ENCODE peak calls at places on chromosomes 1 and 21, in five cellular contexts. H, T, W, L and R are unnamed samples.

GRCh38 chr1:156767879-156768608 is 709 bp downstream of the PRCC start:
- DNase-seq in H (no peak), T (no peak), W (peak; percentile 58), L (peak; percentile 41), R (peak; percentile 49)

GRCh38 chr1:176559474-176560390 is 96.8 kb downstream of the PAPPA2 start:
- DNase-seq in H (peak; percentile 53), T (peak; percentile 17), W (peak; percentile 84), L (peak; percentile 63), R (peak; percentile 80)

GRCh38 chr1:235648954-235649721 is 446 bp downstream of the GNG4 start:
- DNase-seq in H (peak; percentile 67), T (no peak), W (peak; percentile 87), L (peak; percentile 76), R (peak; percentile 71)

GRCh38 chr1:41788427-41788826 is 130.3 kb downstream of the HIVEP3 start:
- DNase-seq in H (no peak), T (no peak), W (no peak), L (no peak), R (no peak)

GRCh38 chr1:234135501-234135900 is 231.0 kb downstream of the SLC35F3 start:
- DNase-seq in H (no peak), T (no peak), W (no peak), L (no peak), R (no peak)

GRCh38 chr1:43843684-43844083 is 89.9 kb upstream of the ARTN start:
- DNase-seq in H (no peak), T (no peak), W (peak; percentile 61), L (no peak), R (no peak)

GRCh38 chr1:14955402-14955801 is 198.1 kb upstream of the TMEM51 start:
- DNase-seq in H (no peak), T (no peak), W (no peak), L (no peak), R (no peak)

GRCh38 chr1:32893198-32894018 is 7.1 kb downstream of the HPCA start:
- DNase-seq in H (peak; percentile 20), T (no peak), W (peak; percentile 75), L (no peak), R (peak; percentile 68)

GRCh38 chr1:44791364-44791801 is 3.4 kb upstream of the BEST4 start:
- DNase-seq in H (no peak), T (no peak), W (no peak), L (no peak), R (no peak)

GRCh38 chr1:35810096-35810860 is 2.5 kb downstream of the AGO4 start:
- DNase-seq in H (peak; percentile 61), T (no peak), W (peak; percentile 25), L (peak; percentile 28), R (no peak)

GRCh38 chr1:80171101-80171500 is 1164.6 kb upstream of the ADGRL4 start:
- DNase-seq in H (no peak), T (no peak), W (no peak), L (peak; percentile 1), R (no peak)

GRCh38 chr1:52364235-52364839 is 1.7 kb downstream of the CC2D1B start:
- DNase-seq in H (no peak), T (no peak), W (peak; percentile 27), L (no peak), R (no peak)

GRCh38 chr1:234899041-234899787 is 229.4 kb downstream of the TOMM20 start:
- DNase-seq in H (peak; percentile 72), T (no peak), W (peak; percentile 48), L (peak; percentile 75), R (no peak)

GRCh38 chr1:184773762-184774320 is 19.2 kb upstream of the EDEM3 start:
- DNase-seq in H (no peak), T (no peak), W (no peak), L (no peak), R (no peak)

GRCh38 chr1:218679988-218680743 is 335.0 kb downstream of the TGFB2 start:
- DNase-seq in H (no peak), T (no peak), W (no peak), L (no peak), R (no peak)

GRCh38 chr1:225572422-225572821 is 80.5 kb downstream of the ENAH start:
- DNase-seq in H (peak; percentile 49), T (no peak), W (no peak), L (peak; percentile 41), R (no peak)

GRCh38 chr1:234143681-234144080 is 229.6 kb upstream of the COA6 start:
- DNase-seq in H (no peak), T (no peak), W (no peak), L (peak; percentile 18), R (no peak)

GRCh38 chr1:38037481-38037939 is 9.1 kb downstream of the POU3F1 start:
- DNase-seq in H (no peak), T (no peak), W (no peak), L (no peak), R (no peak)

GRCh38 chr21:34992180-34992579 is 56.9 kb downstream of the RUNX1 start:
- DNase-seq in H (no peak), T (no peak), W (no peak), L (no peak), R (no peak)

GRCh38 chr1:185238447-185238846 is 78.6 kb downstream of the IVNS1ABP start:
- DNase-seq in H (peak; percentile 47), T (no peak), W (peak; percentile 7), L (no peak), R (no peak)

GRCh38 chr1:173666646-173667045 is 3.0 kb downstream of the ANKRD45 start:
- DNase-seq in H (peak; percentile 50), T (no peak), W (no peak), L (no peak), R (no peak)

GRCh38 chr1:151475175-151475574 is 15.9 kb upstream of the POGZ start:
- DNase-seq in H (peak; percentile 46), T (no peak), W (no peak), L (no peak), R (no peak)

GRCh38 chr1:167413328-167413727 is 105.0 kb downstream of the CD247 start:
- DNase-seq in H (no peak), T (no peak), W (no peak), L (no peak), R (no peak)

GRCh38 chr1:82565546-82565945 is 764.8 kb downstream of the ADGRL2 start:
- DNase-seq in H (peak; percentile 1), T (no peak), W (no peak), L (no peak), R (no peak)

GRCh38 chr1:236465959-236466303 is 57.9 kb upstream of the LGALS8 start:
- DNase-seq in H (no peak), T (no peak), W (no peak), L (no peak), R (no peak)

GRCh38 chr1:221887091-221887746 is 145.3 kb upstream of the DUSP10 start:
- DNase-seq in H (peak; percentile 88), T (peak; percentile 17), W (peak; percentile 92), L (peak; percentile 83), R (no peak)

GRCh38 chr21:35720065-35720810 is 340.1 kb downstream of the SETD4 start:
- DNase-seq in H (no peak), T (no peak), W (no peak), L (no peak), R (no peak)

GRCh38 chr1:229229137-229229720 is 41.7 kb upstream of the RAB4A start:
- DNase-seq in H (no peak), T (no peak), W (peak; percentile 95), L (peak; percentile 57), R (no peak)

GRCh38 chr1:153693466-153693865 is 15.0 kb downstream of the NPR1 start:
- DNase-seq in H (no peak), T (no peak), W (no peak), L (no peak), R (no peak)

GRCh38 chr1:170668301-170668789 is 4.4 kb downstream of the PRRX1 start:
- DNase-seq in H (no peak), T (no peak), W (peak; percentile 37), L (no peak), R (no peak)

GRCh38 chr1:226181996-226182714 is 4.4 kb downstream of the ACBD3 start:
- DNase-seq in H (peak; percentile 59), T (no peak), W (peak; percentile 46), L (peak; percentile 67), R (no peak)

GRCh38 chr1:214290399-214291037 is 9.6 kb downstream of the SMYD2 start:
- DNase-seq in H (no peak), T (no peak), W (no peak), L (no peak), R (no peak)

GRCh38 chr1:184836934-184837698 is 82.5 kb upstream of the EDEM3 start:
- DNase-seq in H (no peak), T (no peak), W (no peak), L (no peak), R (no peak)

GRCh38 chr1:17236779-17237601 is 11.9 kb upstream of the PADI3 start:
- DNase-seq in H (peak; percentile 75), T (peak; percentile 79), W (peak; percentile 93), L (peak; percentile 85), R (peak; percentile 89)

GRCh38 chr1:55062801-55063561 is 23.6 kb downstream of the PCSK9 start:
- DNase-seq in H (no peak), T (no peak), W (no peak), L (no peak), R (no peak)

GRCh38 chr1:182206628-182207239 is 145.2 kb upstream of the ZNF648 start:
- DNase-seq in H (no peak), T (no peak), W (peak; percentile 21), L (no peak), R (no peak)

GRCh38 chr1:99808391-99809115 is 41.6 kb upstream of the AGL start:
- DNase-seq in H (peak; percentile 96), T (peak; percentile 9), W (peak; percentile 93), L (peak; percentile 94), R (peak; percentile 74)

GRCh38 chr1:34828611-34829010 is 30.9 kb downstream of the SMIM12 start:
- DNase-seq in H (no peak), T (no peak), W (no peak), L (no peak), R (no peak)

GRCh38 chr1:118294817-118295486 is 109.9 kb upstream of the SPAG17 start:
- DNase-seq in H (no peak), T (no peak), W (peak; percentile 24), L (no peak), R (no peak)
- H2AK5ac ChIP-seq in H (no peak overlapping the region), T (no peak overlapping the region), W (no peak overlapping the region), L (no peak overlapping the region), R (no peak overlapping the region)

GRCh38 chr21:33947451-33948095 is 32.0 kb upstream of the ATP5PO start:
- DNase-seq in H (peak; percentile 98), T (peak; percentile 53), W (peak; percentile 99), L (peak; percentile 99), R (peak; percentile 89)
- H3K4me3 ChIP-seq in H (peak overlapping the region; percentile 27), T (peak overlapping the region; percentile 48), W (no peak overlapping the region), L (no peak overlapping the region), R (no peak overlapping the region)

DNA sequence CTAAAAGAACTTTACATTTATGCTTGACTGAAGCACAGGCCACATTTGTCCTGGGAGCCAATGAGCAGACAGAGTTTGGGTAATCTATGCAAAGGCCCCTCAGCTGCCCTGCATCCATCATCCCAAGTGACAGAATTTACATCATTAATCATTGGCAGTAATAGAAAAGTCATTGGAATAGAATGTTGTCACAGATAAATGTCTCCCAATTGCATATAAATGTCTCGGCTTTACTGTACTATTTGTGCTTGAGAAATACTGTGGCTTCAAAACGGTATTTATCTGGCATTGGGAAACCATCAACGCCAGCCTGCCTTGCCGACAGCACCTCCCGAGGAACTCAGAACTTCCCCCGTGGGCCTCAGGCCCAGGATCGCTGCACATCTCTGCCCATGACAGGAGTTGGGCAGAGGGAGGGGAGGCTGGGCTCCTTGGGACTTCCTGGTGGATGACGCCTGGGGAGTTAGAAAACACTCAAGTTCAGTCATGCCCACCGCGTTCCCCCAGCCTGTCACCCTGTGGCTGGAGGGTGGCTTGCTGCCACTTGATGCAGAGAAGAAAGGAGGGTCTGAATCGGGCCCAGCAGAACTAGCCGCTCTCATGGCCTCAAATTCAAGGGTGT is 133.1 kb downstream of the CAMTA1 start:
- DNase-seq in H (no peak), T (no peak), W (no peak), L (no peak), R (no peak)
- H2BK15ac ChIP-seq in H (no peak overlapping the region), T (no peak overlapping the region), W (no peak overlapping the region), L (no peak overlapping the region), R (no peak overlapping the region)

GRCh38 chr1:232543194-232543593 is 86.7 kb downstream of the SIPA1L2 start:
- DNase-seq in H (no peak), T (no peak), W (no peak), L (no peak), R (no peak)
- H2AK5ac ChIP-seq in H (no peak overlapping the region), T (no peak overlapping the region), W (no peak overlapping the region), L (no peak overlapping the region), R (no peak overlapping the region)